ENCODE peak calls at places on chromosome 4, in eight cellular contexts. One of them, this sample, is unnamed.

GRCh38 chr4:142534994-142535393 is 311.1 kb downstream of the INPP4B start:
- DNase-seq in RPMI7951: no peak
- DNase-seq in progenitor cell of endocrine pancreas: no peak
- DNase-seq in ecto neural progenitor cell: no peak
- DNase-seq in stromal cell of bone marrow: no peak
- DNase-seq in Karpas-422: no peak
- DNase-seq in GM12892: no peak
- DNase-seq in HFF-Myc: no peak
- DNase-seq in this sample: no peak

GRCh38 chr4:150316332-150317205 is 238.3 kb downstream of the DCLK2 start:
- DNase-seq in RPMI7951: no peak
- DNase-seq in progenitor cell of endocrine pancreas: no peak
- DNase-seq in ecto neural progenitor cell: no peak
- DNase-seq in stromal cell of bone marrow: no peak
- DNase-seq in Karpas-422: peak
- DNase-seq in GM12892: no peak
- DNase-seq in HFF-Myc: no peak
- DNase-seq in this sample: no peak

GRCh38 chr4:172989984-172990711 is 178.5 kb upstream of the GALNT7 start:
- DNase-seq in RPMI7951: no peak
- DNase-seq in progenitor cell of endocrine pancreas: no peak
- DNase-seq in ecto neural progenitor cell: no peak
- DNase-seq in stromal cell of bone marrow: no peak
- DNase-seq in Karpas-422: no peak
- DNase-seq in GM12892: no peak
- DNase-seq in HFF-Myc: no peak
- DNase-seq in this sample: no peak

GRCh38 chr4:7148337-7148736 is 44.0 kb upstream of the SORCS2 start:
- DNase-seq in RPMI7951: no peak
- DNase-seq in progenitor cell of endocrine pancreas: no peak
- DNase-seq in ecto neural progenitor cell: no peak
- DNase-seq in stromal cell of bone marrow: no peak
- DNase-seq in Karpas-422: no peak
- DNase-seq in GM12892: no peak
- DNase-seq in HFF-Myc: no peak
- DNase-seq in this sample: no peak

GRCh38 chr4:89316931-89317366 is 9.3 kb upstream of the GPRIN3 start:
- DNase-seq in RPMI7951: no peak
- DNase-seq in progenitor cell of endocrine pancreas: no peak
- DNase-seq in ecto neural progenitor cell: no peak
- DNase-seq in stromal cell of bone marrow: peak
- DNase-seq in Karpas-422: peak
- DNase-seq in GM12892: no peak
- DNase-seq in HFF-Myc: no peak
- DNase-seq in this sample: no peak

GRCh38 chr4:181030961-181031360 is 1212.2 kb upstream of the TENM3 start:
- DNase-seq in RPMI7951: peak
- DNase-seq in progenitor cell of endocrine pancreas: no peak
- DNase-seq in ecto neural progenitor cell: no peak
- DNase-seq in stromal cell of bone marrow: peak
- DNase-seq in Karpas-422: no peak
- DNase-seq in GM12892: no peak
- DNase-seq in HFF-Myc: no peak
- DNase-seq in this sample: no peak

GRCh38 chr4:3868841-3869572 is 102.8 kb downstream of the ADRA2C start:
- DNase-seq in RPMI7951: no peak
- DNase-seq in progenitor cell of endocrine pancreas: no peak
- DNase-seq in ecto neural progenitor cell: peak
- DNase-seq in stromal cell of bone marrow: no peak
- DNase-seq in Karpas-422: no peak
- DNase-seq in GM12892: no peak
- DNase-seq in HFF-Myc: no peak
- DNase-seq in this sample: peak

GRCh38 chr4:172168888-172169287 is 355.7 kb downstream of the GALNTL6 start:
- DNase-seq in RPMI7951: no peak
- DNase-seq in progenitor cell of endocrine pancreas: no peak
- DNase-seq in ecto neural progenitor cell: no peak
- DNase-seq in stromal cell of bone marrow: no peak
- DNase-seq in Karpas-422: no peak
- DNase-seq in GM12892: no peak
- DNase-seq in HFF-Myc: no peak
- DNase-seq in this sample: no peak

This sample was measured in posterior cingulate gyrus.